ENCODE peak calls at places on chromosome 5, in nine cellular contexts. W is CD8-positive, alpha-beta memory T cell; Z is activated naive CD8-positive, alpha-beta T cell treated with anti-CD3 and anti-CD28 coated beads, Interleukin-2, amount 10 ng/mL, durations not matched to agents 7 days and 5 days; X is stimulated activated CD4-positive, alpha-beta T cell treated with anti-CD3 and anti-CD28 coated beads, Interleukin-15, amount 100 ng/mL, for 24 hours; Q is NCI-H510A; U is spleen; O is WTC11; K is EL; E is activated CD8-positive, alpha-beta memory T cell treated with anti-CD3 and anti-CD28 coated beads, Interleukin-2, amount 50 U/mL, for 48 hours. H is an unnamed sample.

GRCh38 chr5:135240781-135241360 is 158.2 kb downstream of the MACROH2A1 start:
- DNase-seq in O (no peak), Z (peak; percentile 12), K (no peak), X (no peak), Q (no peak), E (no peak), W (no peak), U (peak; percentile 45), H (no peak)

GRCh38 chr5:184461-184860 is 6.8 kb upstream of the LRRC14B start:
- DNase-seq in Q (no peak), W (no peak), U (no peak), K (peak; percentile 58), X (no peak), E (no peak), Z (no peak), O (no peak), H (no peak)

GRCh38 chr5:142618125-142618524 is 67.8 kb downstream of the FGF1 start:
- DNase-seq in W (no peak), E (no peak), U (no peak), X (peak; percentile 63), Q (no peak), Z (no peak), K (peak; percentile 88), O (no peak), H (no peak)

GRCh38 chr5:94173100-94173499 is 431.7 kb upstream of the POU5F2 start:
- DNase-seq in Z (no peak), X (no peak), E (no peak), Q (no peak), U (no peak), K (no peak), W (no peak), O (no peak), H (no peak)

GRCh38 chr5:140468188-140468587 is 66.6 kb downstream of the ANKHD1 start:
- DNase-seq in W (no peak), Q (no peak), Z (no peak), E (no peak), X (no peak), K (no peak), U (no peak), O (no peak), H (no peak)

GRCh38 chr5:55896238-55896637 is 45.1 kb downstream of the IL31RA start:
- DNase-seq in Q (no peak), X (no peak), Z (no peak), E (no peak), U (no peak), O (no peak), W (no peak), K (no peak), H (no peak)

GRCh38 chr5:150801117-150801927 is 22.8 kb downstream of the SMIM3 start:
- DNase-seq in W (no peak), O (no peak), K (peak; percentile 75), U (no peak), X (no peak), Z (no peak), Q (no peak), E (no peak), H (peak; percentile 54)

GRCh38 chr5:61965495-61965894 is 340.5 kb upstream of the KIF2A start:
- DNase-seq in Z (no peak), Q (no peak), U (no peak), K (peak; percentile 12), W (no peak), X (no peak), E (no peak), O (no peak), H (no peak)

GRCh38 chr5:59186623-59187022 is 603.7 kb downstream of the RAB3C start:
- DNase-seq in U (no peak), K (no peak), Q (no peak), X (no peak), E (no peak), W (no peak), Z (no peak), O (no peak), H (no peak)

GRCh38 chr5:112367400-112367799 is 51.7 kb downstream of the EPB41L4A start:
- DNase-seq in U (no peak), Z (no peak), X (no peak), W (no peak), O (no peak), Q (no peak), K (no peak), E (no peak), H (no peak)

GRCh38 chr5:108529381-108529780 is 147.5 kb upstream of the FBXL17 start:
- DNase-seq in U (no peak), W (no peak), Z (no peak), Q (no peak), K (peak; percentile 2), X (no peak), E (no peak), O (no peak), H (no peak)

GRCh38 chr5:23977365-23977764 is 470.0 kb downstream of the PRDM9 start:
- DNase-seq in E (no peak), Z (no peak), Q (no peak), X (no peak), K (no peak), O (no peak), W (no peak), U (no peak), H (no peak)

GRCh38 chr5:16957305-16958165 is 21.4 kb upstream of the MYO10 start:
- DNase-seq in W (no peak), K (peak; percentile 96), Z (no peak), X (no peak), O (no peak), E (no peak), U (no peak), Q (no peak), H (no peak)

GRCh38 chr5:154986151-154986550 is 27.4 kb upstream of the KIF4B start:
- DNase-seq in X (no peak), U (no peak), W (no peak), E (no peak), K (no peak), O (no peak), Q (no peak), Z (no peak), H (no peak)